ENCODE peak calls at places on chromosomes 12 and 14, in five cellular contexts. S, U, M, W and N are unnamed samples.

GRCh38 chr12:89138048-89138852 is 214.1 kb downstream of the DUSP6 start:
- DNase-seq in U (no peak), W (no peak), S (no peak), M (peak), N (no peak)

GRCh38 chr12:123363743-123364531 is 710 bp downstream of the SBNO1 start:
- DNase-seq in W (peak), U (peak), M (peak), S (no peak), N (peak)

GRCh38 chr14:51368721-51369163 is 128.7 kb downstream of the TMX1 start:
- DNase-seq in W (peak), S (no peak), M (peak), U (no peak), N (no peak)

GRCh38 chr12:82407481-82407880 is 49.2 kb downstream of the METTL25 start:
- DNase-seq in S (no peak), U (no peak), M (no peak), W (no peak), N (no peak)

GRCh38 chr12:53462935-53463334 is 11.0 kb downstream of the PCBP2 start:
- DNase-seq in U (no peak), S (no peak), M (no peak), W (no peak), N (no peak)

GRCh38 chr12:126772171-126772864 is 1494.7 kb upstream of the TMEM132C start:
- DNase-seq in M (peak), S (no peak), W (no peak), U (no peak), N (no peak)

GRCh38 chr14:70907996-70908917 is 998 bp downstream of the PCNX1 start:
- DNase-seq in U (peak), S (peak), W (peak), M (peak), N (peak)

GRCh38 chr14:106657460-106657859 is 1131.1 kb downstream of the TMEM121 start:
- DNase-seq in U (no peak), W (no peak), S (no peak), M (no peak), N (no peak)

GRCh38 chr12:7180685-7181084 is 8.8 kb upstream of the PEX5 start:
- DNase-seq in W (no peak), M (no peak), U (no peak), S (no peak), N (no peak)

GRCh38 chr12:6062427-6063378 is 61.8 kb downstream of the VWF start:
- DNase-seq in S (no peak), U (no peak), W (no peak), M (peak), N (no peak)

GRCh38 chr14:39050389-39050788 is 52.6 kb downstream of the SEC23A start:
- DNase-seq in M (peak), W (no peak), U (no peak), S (no peak), N (no peak)

GRCh38 chr12:7142057-7142644 is 12.0 kb downstream of the CLSTN3 start:
- DNase-seq in S (no peak), M (no peak), U (peak), W (peak), N (no peak)

GRCh38 chr14:103775506-103775905 is 59.9 kb downstream of the ZFYVE21 start:
- DNase-seq in S (no peak), W (no peak), M (no peak), U (no peak), N (no peak)

GRCh38 chr12:58530421-58531067 is 389.8 kb downstream of the LRIG3 start:
- DNase-seq in W (no peak), M (peak), U (no peak), S (no peak), N (no peak)

GRCh38 chr14:91883770-91884169 is 16.4 kb upstream of the TC2N start:
- DNase-seq in M (no peak), S (no peak), W (peak), U (no peak), N (peak)

GRCh38 chr12:131269551-131269950 is 315.8 kb downstream of the ADGRD1 start:
- DNase-seq in U (no peak), W (no peak), S (no peak), M (no peak), N (no peak)

GRCh38 chr14:68018598-68018997 is 199.0 kb downstream of the RAD51B start:
- DNase-seq in U (no peak), S (no peak), M (no peak), W (no peak), N (no peak)

GRCh38 chr12:93805736-93806141 is 128.6 kb downstream of the CRADD start:
- DNase-seq in U (no peak), S (no peak), M (peak), W (no peak), N (no peak)

GRCh38 chr14:95891742-95892141 is 15.1 kb downstream of the TUNAR start:
- DNase-seq in M (peak), U (no peak), S (no peak), W (no peak), N (no peak)

GRCh38 chr14:86665975-86666374 is 1136.0 kb downstream of the FLRT2 start:
- DNase-seq in W (no peak), S (no peak), M (no peak), U (no peak), N (no peak)

GRCh38 chr12:47361389-47362031 is 281.8 kb upstream of the AMIGO2 start:
- DNase-seq in S (no peak), U (no peak), W (no peak), M (no peak), N (no peak)

GRCh38 chr12:5586201-5586600 is 154.3 kb downstream of the NTF3 start:
- DNase-seq in M (peak), W (no peak), U (no peak), S (no peak), N (no peak)

GRCh38 chr14:98292191-98292590 is 979.8 kb downstream of the BCL11B start:
- DNase-seq in U (no peak), M (no peak), W (no peak), S (no peak), N (no peak)

GRCh38 chr12:12626471-12626870 is 14.8 kb downstream of the CREBL2 start:
- DNase-seq in S (no peak), M (no peak), U (no peak), W (no peak), N (no peak)

GRCh38 chr14:61927015-61927414 is 164.8 kb downstream of the SNAPC1 start:
- DNase-seq in M (peak), U (no peak), W (no peak), S (no peak), N (no peak)

GRCh38 chr14:79487632-79488031 is 723.7 kb downstream of the DIO2 start:
- DNase-seq in W (no peak), U (no peak), S (no peak), M (no peak), N (no peak)

GRCh38 chr12:111529424-111530368 is 69.4 kb downstream of the ATXN2 start:
- DNase-seq in U (no peak), W (no peak), M (peak), S (peak), N (no peak)

GRCh38 chr12:75986001-75986739 is 45.4 kb downstream of the PHLDA1 start:
- DNase-seq in M (no peak), S (no peak), U (no peak), W (no peak), N (no peak)

GRCh38 chr12:102907918-102908317 is 9.1 kb downstream of the PAH start:
- DNase-seq in U (no peak), W (no peak), M (no peak), S (no peak), N (no peak)
- TF ChIP-seq CTCF in U (no peak), W (no peak), M (no peak), S (no peak), N (no peak)

DNA sequence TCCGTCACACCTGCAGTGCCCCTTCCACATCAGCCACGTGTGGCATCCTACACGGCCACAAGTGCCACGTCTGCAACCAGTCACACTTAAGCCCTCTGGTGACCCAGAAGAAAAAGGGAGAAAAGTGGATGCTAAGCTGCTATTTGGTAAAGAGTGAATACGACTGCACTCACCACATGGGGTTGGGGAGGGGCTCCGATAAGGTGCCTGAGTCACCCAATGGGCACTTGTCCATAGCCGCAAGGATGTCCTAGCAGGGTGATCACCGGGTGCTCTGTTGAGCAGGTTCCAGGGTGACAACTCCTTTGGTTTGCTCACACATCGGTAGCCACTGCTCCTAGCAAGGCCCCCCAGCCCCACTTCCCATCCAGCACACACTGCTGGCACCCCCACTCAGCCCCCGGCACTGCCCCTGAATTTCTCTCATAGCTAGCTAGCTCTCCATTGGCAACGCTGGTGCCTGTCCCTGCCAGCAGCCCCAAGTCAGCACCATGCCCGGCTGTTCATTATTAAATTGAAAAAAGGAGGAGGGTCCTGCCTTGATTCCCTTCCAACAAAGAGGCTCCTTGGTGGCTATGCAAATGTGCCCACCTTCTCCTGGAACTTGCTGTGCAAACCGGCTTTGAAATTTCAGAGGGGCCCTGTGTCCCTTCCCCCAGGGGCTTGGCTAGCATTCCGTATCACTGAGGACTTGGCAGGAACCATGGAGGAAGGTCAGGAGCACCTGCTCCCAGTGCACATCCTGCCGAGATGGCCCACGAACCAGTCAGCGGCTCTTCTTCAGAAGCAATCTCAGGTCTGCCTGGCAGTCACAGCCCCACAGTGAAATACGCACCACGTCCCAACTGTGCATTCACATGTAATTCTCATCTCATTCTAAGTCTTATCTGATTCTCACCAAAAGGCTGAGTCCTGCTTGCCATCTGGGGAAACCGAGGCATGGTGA is 227.7 kb upstream of the DIO3 start:
- DNase-seq in W (no peak), U (no peak), M (no peak), S (no peak), N (no peak)
- TF ChIP-seq CTCF in W (no peak), U (no peak), M (no peak), S (no peak), N (no peak)

DNA sequence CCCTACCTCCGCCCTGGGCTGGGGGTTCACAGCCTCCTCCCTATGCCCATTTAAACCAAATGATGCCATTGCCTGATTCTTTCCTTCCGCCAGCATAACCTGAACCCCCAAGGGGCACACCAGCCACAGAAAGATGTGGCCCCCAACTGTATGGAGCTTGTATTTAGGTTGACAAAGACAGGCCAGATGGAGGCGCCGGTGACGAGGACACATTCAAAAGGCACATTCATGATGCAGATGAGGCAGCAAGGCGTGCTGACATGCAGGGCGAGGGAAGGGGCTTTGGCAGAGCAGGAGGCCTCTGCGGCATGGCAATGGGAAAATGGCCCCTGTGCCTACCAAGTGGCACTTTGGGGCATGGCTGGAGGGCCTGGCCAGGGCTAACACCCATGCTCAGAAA is 112.2 kb downstream of the RFLNA start:
- DNase-seq in M (no peak), U (no peak), W (no peak), S (no peak), N (no peak)
- TF ChIP-seq CTCF in M (no peak), U (no peak), W (no peak), S (no peak), N (no peak)

GRCh38 chr14:105012171-105012985 is 8.5 kb downstream of the CDCA4 start:
- DNase-seq in W (no peak), M (no peak), S (no peak), U (no peak), N (no peak)

GRCh38 chr14:105014032-105014431 is 6.9 kb downstream of the CDCA4 start:
- DNase-seq in U (no peak), M (no peak), S (no peak), W (no peak), N (no peak)

GRCh38 chr14:105014631-105015030 is 6.3 kb downstream of the CDCA4 start:
- DNase-seq in U (no peak), W (no peak), S (no peak), M (no peak), N (no peak)

GRCh38 chr14:105011312-105011990 is 9.4 kb downstream of the CDCA4 start:
- DNase-seq in U (no peak), W (no peak), S (no peak), M (no peak), N (no peak)

GRCh38 chr14:105013150-105013787 is 7.6 kb downstream of the CDCA4 start:
- DNase-seq in M (no peak), S (no peak), U (no peak), W (no peak), N (no peak)
- TF ChIP-seq CTCF in M (no peak), S (no peak), U (no peak), W (no peak), N (no peak)

DNA sequence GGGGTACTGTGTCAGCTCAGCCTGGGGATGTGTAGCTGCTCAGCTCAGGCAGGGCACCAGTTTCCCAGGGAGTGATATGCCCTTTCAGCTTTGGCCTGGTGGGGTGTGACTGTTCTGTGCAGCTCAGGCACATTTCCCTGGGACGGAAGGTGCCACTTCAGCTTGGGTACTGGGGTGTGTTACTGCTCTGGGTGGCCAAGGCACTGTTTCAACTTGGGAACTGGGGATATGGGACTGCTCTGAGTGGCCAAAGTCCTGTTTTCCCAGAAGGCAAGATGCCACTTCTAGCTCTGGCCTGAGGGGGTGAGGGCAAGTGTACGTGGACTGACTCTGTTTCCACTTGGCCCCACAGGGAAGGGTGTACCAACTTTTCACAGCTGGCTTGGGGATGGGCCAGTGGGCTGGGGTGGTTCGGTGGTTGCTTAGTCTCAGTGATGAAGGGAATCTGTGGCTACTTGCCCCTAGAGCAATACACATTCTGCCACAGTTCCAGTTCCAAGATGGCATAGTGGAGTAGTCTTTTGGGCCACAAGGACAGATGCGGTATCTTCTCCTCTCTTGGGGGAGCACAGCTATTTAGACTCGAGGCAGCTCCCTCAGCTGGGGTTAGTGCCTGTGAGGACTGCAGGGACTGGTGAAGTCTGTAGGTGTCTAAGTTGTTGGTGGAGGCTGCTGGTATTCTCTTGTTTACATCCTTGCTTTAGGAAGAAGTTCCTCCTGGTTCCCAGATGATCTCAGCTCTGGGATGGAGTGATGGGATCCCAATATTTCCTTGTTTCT is 26.4 kb downstream of the TBC1D15 start:
- DNase-seq in S (no peak), M (no peak), U (no peak), W (no peak), N (no peak)
- TF ChIP-seq CTCF in S (no peak), M (no peak), U (no peak), W (no peak), N (no peak)

DNA sequence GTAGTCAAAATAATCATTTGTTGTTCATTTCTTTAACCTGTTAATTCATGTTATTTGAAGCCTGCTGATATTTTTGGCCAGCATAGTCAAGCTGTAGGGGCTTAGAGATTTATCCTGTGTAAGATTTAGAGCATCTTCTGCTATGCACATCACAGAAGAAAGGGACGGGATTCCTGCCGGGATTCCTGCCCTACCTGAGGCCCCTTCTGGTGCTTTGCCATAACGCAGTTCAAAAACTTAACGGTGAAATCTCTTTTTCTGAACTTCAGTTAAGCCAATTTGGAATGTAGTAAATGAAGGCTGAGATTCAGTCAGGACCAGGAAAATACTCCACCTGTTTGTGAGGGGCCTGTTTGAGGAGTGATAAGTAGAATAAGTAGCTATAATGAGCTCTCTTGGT is 50.7 kb upstream of the TMEM260 start:
- DNase-seq in U (no peak), S (no peak), W (no peak), M (no peak), N (no peak)
- TF ChIP-seq CTCF in U (no peak), S (no peak), W (no peak), M (no peak), N (no peak)

GRCh38 chr14:89185919-89186849 is 230.8 kb downstream of the FOXN3 start:
- DNase-seq in W (no peak), U (no peak), S (no peak), M (peak), N (no peak)
- TF ChIP-seq CTCF in W (no peak), U (no peak), S (no peak), M (no peak), N (no peak)

GRCh38 chr14:90816686-90817436 is 631 bp upstream of the TTC7B start:
- DNase-seq in M (no peak), S (no peak), U (no peak), W (no peak), N (no peak)
- TF ChIP-seq CTCF in M (no peak), S (no peak), U (no peak), W (no peak), N (no peak)

GRCh38 chr14:77991128-77991772 is 178.9 kb upstream of the NRXN3 start:
- DNase-seq in U (no peak), S (no peak), M (no peak), W (no peak), N (no peak)
- TF ChIP-seq CTCF in U (no peak), S (peak), M (no peak), W (no peak), N (no peak)

DNA sequence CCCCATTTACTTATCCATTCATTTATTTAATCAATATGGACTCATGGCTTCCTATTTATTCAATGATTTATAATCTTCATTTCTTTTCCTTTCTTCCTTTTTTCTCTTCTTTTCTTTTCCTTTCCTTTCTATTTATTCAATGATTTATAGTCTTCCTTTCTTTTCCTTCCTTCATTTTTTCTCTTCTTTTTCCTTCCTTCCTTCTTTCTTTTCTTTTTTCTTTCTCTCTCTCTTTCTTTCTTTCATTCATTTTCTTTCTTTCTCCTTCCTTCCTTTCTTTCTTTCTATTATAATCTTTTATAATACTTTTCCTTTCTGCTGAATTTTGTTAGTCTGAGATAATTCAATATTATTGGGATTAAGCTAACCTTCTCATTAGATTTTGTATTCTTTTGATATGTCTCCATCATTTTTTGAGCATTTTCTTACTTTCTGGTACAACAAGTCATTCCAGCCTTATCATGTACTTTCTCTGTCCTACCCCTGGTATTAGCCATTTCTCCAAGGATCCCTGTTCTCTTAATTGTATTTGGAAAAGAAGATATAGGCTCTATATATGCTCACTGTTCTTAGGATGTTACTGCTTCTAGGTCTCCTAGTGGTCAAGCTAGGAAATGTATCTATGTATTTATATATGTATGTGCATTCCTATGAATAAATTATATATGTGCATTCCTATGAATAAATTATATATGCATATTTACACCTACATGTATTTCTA is 12.1 kb downstream of the LACRT start:
- DNase-seq in S (no peak), M (no peak), U (no peak), W (no peak), N (no peak)
- TF ChIP-seq CTCF in S (peak), M (peak), U (no peak), W (no peak), N (no peak)